ENCODE peak calls at places on chromosomes 3 and 15, in seven cellular contexts. L is aorta; K is RPMI8226; Z is ACHN; X is astrocyte of the cerebellum; A is activated naive CD4-positive, alpha-beta T cell treated with anti-CD3 and anti-CD28 coated beads for 36 hours; O is HS-5. Q is an unnamed sample.

GRCh38 chr3:63910873-63911272 is 1.3 kb downstream of the SCAANT1 start:
- DNase-seq in L (no peak), K (peak), Z (peak), X (no peak), A (peak), O (no peak), Q (peak)

GRCh38 chr15:36832792-36833191 is 253.4 kb downstream of the CDIN1 start:
- DNase-seq in L (no peak), K (no peak), Z (no peak), X (no peak), A (no peak), O (no peak), Q (no peak)

GRCh38 chr3:75140904-75141615 is 523.1 kb upstream of the FRG2C start:
- DNase-seq in L (no peak), K (no peak), Z (no peak), X (no peak), A (peak), O (no peak), Q (no peak)

GRCh38 chr3:38345879-38346583 is 554 bp upstream of the XYLB start:
- DNase-seq in L (no peak), K (no peak), Z (no peak), X (no peak), A (no peak), O (no peak), Q (no peak)

GRCh38 chr15:52255008-52255407 is 40.6 kb downstream of the MYO5C start:
- DNase-seq in L (no peak), K (no peak), Z (peak), X (peak), A (no peak), O (no peak), Q (peak)

GRCh38 chr15:67937153-67937761 is 97.4 kb upstream of the RNU6-1 start:
- DNase-seq in L (no peak), K (no peak), Z (no peak), X (no peak), A (no peak), O (no peak), Q (no peak)

GRCh38 chr3:133136114-133137041 is 98.2 kb downstream of the TMEM108 start:
- DNase-seq in L (no peak), K (no peak), Z (no peak), X (no peak), A (no peak), O (no peak), Q (no peak)

GRCh38 chr3:116770815-116771450 is 61.4 kb downstream of the TUSC7 start:
- DNase-seq in L (no peak), K (peak), Z (peak), X (peak), A (peak), O (peak), Q (peak)

GRCh38 chr3:41199866-41200668 is 762 bp downstream of the CTNNB1 start:
- DNase-seq in L (no peak), K (peak), Z (peak), X (no peak), A (peak), O (no peak), Q (peak)

GRCh38 chr3:52436500-52437106 is 8.3 kb downstream of the SEMA3G start:
- DNase-seq in L (no peak), K (no peak), Z (no peak), X (no peak), A (no peak), O (no peak), Q (no peak)

GRCh38 chr15:74423443-74424257 is 10.1 kb downstream of the SEMA7A start:
- DNase-seq in L (no peak), K (no peak), Z (peak), X (no peak), A (no peak), O (no peak), Q (no peak)

GRCh38 chr3:5021571-5022092 is 42.4 kb downstream of the BHLHE40 start:
- DNase-seq in L (no peak), K (no peak), Z (no peak), X (no peak), A (peak), O (no peak), Q (peak)

GRCh38 chr3:64398431-64398830 is 173.2 kb upstream of the PRICKLE2 start:
- DNase-seq in L (no peak), K (no peak), Z (no peak), X (no peak), A (no peak), O (peak), Q (no peak)

GRCh38 chr15:47715856-47716445 is 1.4 kb upstream of the SEMA6D start:
- DNase-seq in L (no peak), K (no peak), Z (no peak), X (peak), A (no peak), O (no peak), Q (peak)

GRCh38 chr15:34799825-34800168 is 4.4 kb upstream of the ACTC1 start:
- DNase-seq in L (no peak), K (no peak), Z (no peak), X (no peak), A (no peak), O (no peak), Q (no peak)

GRCh38 chr15:29802411-29802810 is 19.9 kb downstream of the TJP1 start:
- DNase-seq in L (no peak), K (no peak), Z (no peak), X (no peak), A (no peak), O (no peak), Q (peak)

GRCh38 chr15:55222588-55222987 is 25.8 kb upstream of the RSL24D1 start:
- DNase-seq in L (no peak), K (peak), Z (no peak), X (no peak), A (no peak), O (no peak), Q (no peak)

GRCh38 chr15:66940368-66940767 is 125.0 kb upstream of the SMAD3 start:
- DNase-seq in L (no peak), K (no peak), Z (peak), X (no peak), A (peak), O (no peak), Q (no peak)

GRCh38 chr3:118628704-118629341 is 405.8 kb downstream of the IGSF11 start:
- DNase-seq in L (no peak), K (peak), Z (peak), X (peak), A (peak), O (peak), Q (peak)

GRCh38 chr3:71585891-71586809 is 2.6 kb upstream of the FOXP1 start:
- DNase-seq in L (no peak), K (peak), Z (peak), X (no peak), A (peak), O (no peak), Q (peak)

GRCh38 chr15:25244731-25245585 is 193.9 kb downstream of the UBE3A start:
- DNase-seq in L (peak), K (no peak), Z (no peak), X (no peak), A (no peak), O (no peak), Q (no peak)

GRCh38 chr3:13556937-13557336 is 8.0 kb downstream of the FBLN2 start:
- DNase-seq in L (no peak), K (peak), Z (no peak), X (no peak), A (no peak), O (no peak), Q (no peak)

GRCh38 chr15:73897441-73898261 is 24.3 kb downstream of the TBC1D21 start:
- DNase-seq in L (peak), K (peak), Z (peak), X (peak), A (peak), O (peak), Q (peak)

GRCh38 chr3:172553526-172554252 is 30.5 kb upstream of the TNFSF10 start:
- DNase-seq in L (no peak), K (no peak), Z (no peak), X (no peak), A (no peak), O (no peak), Q (no peak)

GRCh38 chr3:116188231-116188785 is 257.0 kb downstream of the LSAMP start:
- DNase-seq in L (no peak), K (no peak), Z (no peak), X (peak), A (no peak), O (no peak), Q (no peak)

GRCh38 chr3:45986303-45986982 is 9.2 kb downstream of the FYCO1 start:
- DNase-seq in L (no peak), K (no peak), Z (peak), X (no peak), A (no peak), O (no peak), Q (peak)

Q was measured in endothelial cell of umbilical vein.